ENCODE peak calls at places on chromosome 14, in eight cellular contexts. U, Y, B, L, Z, D, X and W are unnamed samples.

GRCh38 chr14:92936085-92936484 is 13.1 kb downstream of the CHGA start:
- DNase-seq in Y (no peak), L (no peak), D (no peak), Z (no peak), X (no peak), B (no peak), U (no peak), W (no peak)

GRCh38 chr14:33934043-33934750 is 16.7 kb downstream of the EGLN3 start:
- DNase-seq in Y (no peak), Z (no peak), X (no peak), U (no peak), B (no peak), L (no peak), D (no peak), W (no peak)

GRCh38 chr14:51490205-51490604 is 161.5 kb upstream of the FRMD6 start:
- DNase-seq in X (no peak), U (no peak), Z (no peak), L (no peak), B (no peak), D (peak), Y (no peak), W (no peak)

GRCh38 chr14:101194356-101195308 is 291.1 kb upstream of the RTL1 start:
- DNase-seq in X (peak), D (no peak), Z (no peak), B (no peak), U (no peak), Y (no peak), L (no peak), W (no peak)

GRCh38 chr14:96638041-96638855 is 136.1 kb downstream of the PAPOLA start:
- DNase-seq in U (no peak), Y (no peak), X (no peak), D (no peak), L (no peak), B (no peak), Z (no peak), W (no peak)

GRCh38 chr14:49924852-49925251 is 32.0 kb downstream of the ARF6 start:
- DNase-seq in X (no peak), D (no peak), Y (no peak), B (peak), L (no peak), U (no peak), Z (no peak), W (no peak)

GRCh38 chr14:34826661-34827060 is 48.5 kb downstream of the BAZ1A start:
- DNase-seq in U (no peak), Y (no peak), X (no peak), L (no peak), B (no peak), D (no peak), Z (no peak), W (no peak)

GRCh38 chr14:50229646-50230045 is 1.7 kb downstream of the SOS2 start:
- DNase-seq in B (peak), L (no peak), D (no peak), Z (no peak), X (no peak), U (no peak), Y (no peak), W (no peak)

GRCh38 chr14:47148686-47149085 is 497.1 kb upstream of the RPL10L start:
- DNase-seq in Z (no peak), Y (no peak), L (no peak), X (no peak), U (no peak), B (no peak), D (no peak), W (no peak)

GRCh38 chr14:64612021-64612380 is 62.2 kb downstream of the PPP1R36 start:
- DNase-seq in Z (no peak), L (peak), U (no peak), D (no peak), Y (no peak), B (no peak), X (no peak), W (no peak)

GRCh38 chr14:90692826-90693225 is 123.4 kb downstream of the TTC7B start:
- DNase-seq in U (no peak), Y (no peak), L (no peak), D (no peak), Z (no peak), B (no peak), X (no peak), W (no peak)

GRCh38 chr14:54784060-54784459 is 118.6 kb downstream of the GCH1 start:
- DNase-seq in Z (peak), B (no peak), D (no peak), L (no peak), X (no peak), Y (no peak), U (no peak), W (no peak)

GRCh38 chr14:91348861-91349465 is 68.7 kb downstream of the CCDC88C start:
- DNase-seq in D (no peak), Z (no peak), X (no peak), L (no peak), B (peak), Y (no peak), U (no peak), W (no peak)

GRCh38 chr14:32559048-32559447 is 229.9 kb downstream of the AKAP6 start:
- DNase-seq in Z (no peak), L (no peak), X (no peak), Y (no peak), U (no peak), D (no peak), B (no peak), W (no peak)

GRCh38 chr14:100854435-100854834 is 28.5 kb downstream of the MEG3 start:
- DNase-seq in B (no peak), U (peak), Y (no peak), D (no peak), Z (no peak), L (no peak), X (no peak), W (no peak)

GRCh38 chr14:22606380-22606779 is 8.3 kb downstream of the ABHD4 start:
- DNase-seq in Z (no peak), Y (no peak), X (no peak), B (no peak), L (no peak), D (no peak), U (no peak), W (no peak)

GRCh38 chr14:84926656-84927055 is 603.3 kb upstream of the FLRT2 start:
- DNase-seq in U (no peak), L (no peak), Z (no peak), X (no peak), B (no peak), D (no peak), Y (no peak), W (no peak)

DNA sequence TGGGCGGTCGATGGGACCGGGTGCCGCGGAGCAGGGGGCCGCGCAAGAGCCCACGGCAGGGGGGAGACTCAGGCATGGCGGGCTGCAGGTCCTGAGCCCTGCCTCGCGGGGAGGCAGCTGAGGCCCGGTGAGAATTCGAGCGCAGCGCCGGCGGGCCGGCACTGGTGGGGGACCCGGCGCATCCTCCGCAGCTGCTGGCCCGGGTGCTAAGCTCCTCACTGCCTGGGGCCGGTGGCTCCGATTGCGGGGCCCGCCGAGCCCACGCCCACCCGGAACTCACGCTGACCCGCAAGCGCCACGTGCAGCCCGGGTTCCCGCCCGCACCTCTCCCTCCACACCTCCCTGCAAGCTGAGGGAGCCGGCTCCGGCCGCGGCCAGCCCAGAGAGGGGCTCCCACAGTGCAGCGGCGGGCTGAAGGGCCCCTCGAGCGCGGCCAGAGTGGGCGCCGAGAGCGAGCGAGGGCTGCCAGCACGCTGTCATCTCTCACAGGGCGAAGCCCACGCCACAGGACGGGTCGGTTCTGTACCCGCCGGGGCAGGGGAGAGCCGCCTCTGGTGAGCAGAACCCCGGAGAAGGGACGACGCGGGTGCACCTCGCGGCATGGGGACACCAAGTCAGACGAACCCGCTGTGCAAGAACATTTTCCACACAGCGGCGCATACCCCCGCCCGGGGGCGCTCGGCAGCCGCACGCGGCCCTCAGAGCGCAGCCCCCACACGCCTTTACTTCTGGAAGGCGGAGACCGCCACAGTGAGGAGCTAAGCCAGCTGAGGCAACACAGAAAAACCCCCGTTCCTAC is 1.2 kb upstream of the SIVA1 start:
- DNase-seq in X (no peak), L (no peak), D (no peak), U (no peak), Y (no peak), B (no peak), Z (no peak), W (no peak)
- TF ChIP-seq CTCF in X (no peak), L (no peak), D (no peak), U (no peak), Y (no peak), B (peak), Z (no peak), W (no peak)

GRCh38 chr14:58826845-58827686 is 189.3 kb downstream of the DACT1 start:
- DNase-seq in L (no peak), D (no peak), Y (no peak), Z (no peak), B (no peak), U (no peak), X (no peak), W (no peak)
- TF ChIP-seq CTCF in L (peak), D (peak), Y (peak), Z (peak), B (peak), U (no peak), X (peak), W (no peak)

GRCh38 chr14:56243110-56243509 is 124.9 kb downstream of the PELI2 start:
- DNase-seq in Y (no peak), X (no peak), B (no peak), D (no peak), L (no peak), U (no peak), Z (no peak), W (no peak)

GRCh38 chr14:56248442-56248841 is 130.2 kb downstream of the PELI2 start:
- DNase-seq in B (no peak), D (no peak), Z (no peak), L (no peak), U (no peak), Y (no peak), X (no peak), W (no peak)

GRCh38 chr14:56244138-56244789 is 126.1 kb downstream of the PELI2 start:
- DNase-seq in Y (no peak), D (peak), U (no peak), X (no peak), L (no peak), Z (no peak), B (no peak), W (no peak)

GRCh38 chr14:56247495-56248087 is 129.4 kb downstream of the PELI2 start:
- DNase-seq in D (no peak), L (no peak), Z (no peak), B (peak), U (no peak), X (no peak), Y (no peak), W (no peak)
- TF ChIP-seq CTCF in D (peak), L (peak), Z (peak), B (peak), U (no peak), X (peak), Y (peak), W (peak)

DNA sequence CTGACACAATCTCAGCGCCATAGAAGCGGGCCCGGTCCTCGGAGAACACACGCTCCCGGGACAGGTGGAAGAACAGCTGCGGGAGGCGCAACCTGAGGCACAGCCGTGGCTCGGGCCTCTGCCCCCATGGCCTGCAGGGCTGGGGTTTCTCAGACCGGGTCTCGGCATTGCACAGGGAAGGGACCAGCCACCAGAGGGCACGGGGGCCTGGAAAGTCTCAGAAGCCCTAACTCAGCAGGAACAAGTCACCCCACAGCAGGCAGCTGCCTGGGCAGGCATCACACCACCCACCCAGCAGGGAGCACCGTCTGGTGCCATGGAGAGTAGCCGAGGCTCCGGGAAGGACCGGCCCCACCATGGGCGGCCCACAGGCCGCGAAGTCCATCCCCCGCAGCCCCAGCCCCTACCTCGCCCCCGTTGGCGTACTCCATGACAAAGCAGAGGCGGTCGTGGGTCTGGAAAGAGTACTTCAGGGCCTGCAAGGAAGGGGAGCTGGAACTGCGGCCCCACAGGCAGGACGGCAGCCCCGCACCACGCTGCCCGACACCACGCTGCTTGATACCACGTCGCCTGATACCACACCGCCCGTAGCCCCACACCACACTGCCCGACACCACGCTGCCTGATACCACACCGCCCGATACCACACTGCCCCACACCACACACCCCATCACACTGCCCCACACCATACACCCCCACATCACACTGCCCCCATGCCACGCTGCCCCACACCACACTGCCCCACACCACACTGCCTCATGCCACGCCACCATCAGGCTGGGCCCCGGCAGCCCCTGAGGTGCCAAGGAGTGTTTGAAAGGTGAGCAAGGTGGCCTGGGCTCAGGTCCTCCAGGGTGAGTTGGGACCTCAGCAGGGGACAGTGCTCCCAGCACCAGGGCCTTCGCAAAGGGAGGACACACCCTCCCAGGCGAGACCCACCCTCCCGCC is 20.8 kb downstream of the SIVA1 start:
- DNase-seq in X (no peak), Z (no peak), B (no peak), Y (no peak), D (no peak), L (no peak), U (no peak), W (peak)
- TF ChIP-seq CTCF in X (peak), Z (no peak), B (no peak), Y (no peak), D (no peak), L (no peak), U (no peak), W (peak)

GRCh38 chr14:69244946-69245345 is 15.0 kb upstream of the GALNT16 start:
- DNase-seq in Y (no peak), Z (no peak), L (no peak), X (no peak), B (no peak), D (peak), U (no peak), W (no peak)
- TF ChIP-seq CTCF in Y (no peak), Z (no peak), L (no peak), X (no peak), B (no peak), D (no peak), U (no peak), W (no peak)

DNA sequence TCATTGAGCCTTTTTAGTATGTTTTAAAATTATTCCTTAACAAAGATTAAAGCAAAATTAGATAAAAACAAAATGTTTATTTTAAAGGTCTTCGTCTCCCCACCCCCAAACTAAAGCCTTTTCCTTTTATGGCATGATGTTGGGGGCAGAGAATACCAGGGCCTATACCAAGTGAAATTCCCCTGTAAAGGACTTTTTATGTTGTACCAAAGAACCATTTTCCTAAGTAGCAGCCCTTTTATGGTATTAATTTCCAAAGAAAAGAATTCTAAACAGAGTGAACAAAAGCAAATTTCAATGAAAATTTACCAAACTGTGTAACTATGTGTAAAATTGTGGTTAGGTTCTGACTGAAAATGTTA is 71.9 kb upstream of the GNPNAT1 start:
- DNase-seq in X (no peak), Z (no peak), B (no peak), L (no peak), Y (no peak), D (no peak), U (no peak), W (no peak)
- TF ChIP-seq CTCF in X (no peak), Z (no peak), B (no peak), L (no peak), Y (no peak), D (no peak), U (no peak), W (no peak)

GRCh38 chr14:77409131-77409533 is 14.2 kb downstream of the NOXRED1 start:
- DNase-seq in L (no peak), X (peak), Y (peak), Z (no peak), D (no peak), U (no peak), B (peak), W (peak)
- TF ChIP-seq CTCF in L (peak), X (peak), Y (no peak), Z (peak), D (peak), U (no peak), B (peak), W (peak)